ENCODE peak calls at places on chromosomes 2 and 18, in seven cellular contexts. One of them, this sample, is unnamed. For H3K36me3, the result is how much of the 10 kb centered on the place peaks cover.

GRCh38 chr2:50635824-50636223 is 396.1 kb downstream of the NRXN1 start:
- DNase-seq in adrenal gland: no peak
- DNase-seq in pancreas: no peak
- DNase-seq in heart right ventricle: no peak
- DNase-seq in lung: no peak
- DNase-seq in mucosa of descending colon: no peak
- DNase-seq in brain microvascular endothelial cell: no peak
- DNase-seq in this sample: no peak

GRCh38 chr2:98869272-98869641 is 66.8 kb downstream of the CRACDL start:
- DNase-seq in heart right ventricle: no peak
- DNase-seq in pancreas: peak
- DNase-seq in mucosa of descending colon: peak
- DNase-seq in lung: peak
- DNase-seq in brain microvascular endothelial cell: no peak
- DNase-seq in adrenal gland: no peak
- DNase-seq in this sample: no peak

GRCh38 chr2:23454501-23455120 is 69.6 kb downstream of the KLHL29 start:
- DNase-seq in adrenal gland: peak
- DNase-seq in lung: no peak
- DNase-seq in heart right ventricle: no peak
- DNase-seq in mucosa of descending colon: no peak
- DNase-seq in brain microvascular endothelial cell: no peak
- DNase-seq in pancreas: no peak
- DNase-seq in this sample: no peak

GRCh38 chr18:55083461-55083860 is 124.2 kb upstream of the CCDC68 start:
- DNase-seq in pancreas: no peak
- DNase-seq in lung: no peak
- DNase-seq in heart right ventricle: no peak
- DNase-seq in adrenal gland: no peak
- DNase-seq in brain microvascular endothelial cell: peak
- DNase-seq in mucosa of descending colon: no peak
- DNase-seq in this sample: no peak

GRCh38 chr2:232928564-232929302 is 58.7 kb downstream of the SNORC start:
- DNase-seq in heart right ventricle: no peak
- DNase-seq in pancreas: peak
- DNase-seq in lung: no peak
- DNase-seq in mucosa of descending colon: no peak
- DNase-seq in brain microvascular endothelial cell: no peak
- DNase-seq in adrenal gland: no peak
- DNase-seq in this sample: no peak

GRCh38 chr2:169036717-169037450 is 5.8 kb upstream of the ABCB11 start:
- DNase-seq in lung: no peak
- DNase-seq in mucosa of descending colon: no peak
- DNase-seq in pancreas: no peak
- DNase-seq in brain microvascular endothelial cell: no peak
- DNase-seq in heart right ventricle: no peak
- DNase-seq in adrenal gland: no peak
- DNase-seq in this sample: no peak

GRCh38 chr2:165369131-165369935 is 100.2 kb upstream of the CSRNP3 start:
- DNase-seq in adrenal gland: no peak
- DNase-seq in brain microvascular endothelial cell: no peak
- DNase-seq in mucosa of descending colon: no peak
- DNase-seq in pancreas: no peak
- DNase-seq in lung: no peak
- DNase-seq in heart right ventricle: no peak
- DNase-seq in this sample: no peak

GRCh38 chr2:26162963-26163362 is 9.9 kb upstream of the GAREM2 start:
- DNase-seq in mucosa of descending colon: no peak
- DNase-seq in pancreas: no peak
- DNase-seq in lung: no peak
- DNase-seq in heart right ventricle: no peak
- DNase-seq in adrenal gland: no peak
- DNase-seq in brain microvascular endothelial cell: no peak
- DNase-seq in this sample: no peak

GRCh38 chr2:22944141-22944540 is 440.8 kb upstream of the KLHL29 start:
- DNase-seq in mucosa of descending colon: no peak
- DNase-seq in pancreas: no peak
- DNase-seq in heart right ventricle: peak
- DNase-seq in adrenal gland: no peak
- DNase-seq in lung: no peak
- DNase-seq in brain microvascular endothelial cell: no peak
- DNase-seq in this sample: no peak

GRCh38 chr2:157443795-157444642 is at the start of gene CYTIP:
- DNase-seq in adrenal gland: peak
- DNase-seq in heart right ventricle: no peak
- DNase-seq in brain microvascular endothelial cell: no peak
- DNase-seq in pancreas: no peak
- DNase-seq in lung: peak
- DNase-seq in mucosa of descending colon: no peak
- DNase-seq in this sample: peak

GRCh38 chr2:224723606-224724217 is 7.5 kb upstream of the CCDC195 start:
- DNase-seq in pancreas: no peak
- DNase-seq in mucosa of descending colon: no peak
- DNase-seq in heart right ventricle: no peak
- DNase-seq in lung: no peak
- DNase-seq in adrenal gland: no peak
- DNase-seq in brain microvascular endothelial cell: peak
- DNase-seq in this sample: no peak

GRCh38 chr18:70384181-70384790 is 95.4 kb downstream of the SOCS6 start:
- DNase-seq in pancreas: no peak
- DNase-seq in heart right ventricle: no peak
- DNase-seq in lung: no peak
- DNase-seq in brain microvascular endothelial cell: peak
- DNase-seq in mucosa of descending colon: no peak
- DNase-seq in adrenal gland: no peak
- DNase-seq in this sample: no peak

GRCh38 chr2:1618191-1618961 is 125.9 kb downstream of the PXDN start:
- DNase-seq in pancreas: no peak
- DNase-seq in lung: no peak
- DNase-seq in mucosa of descending colon: no peak
- DNase-seq in adrenal gland: no peak
- DNase-seq in brain microvascular endothelial cell: no peak
- DNase-seq in heart right ventricle: no peak
- DNase-seq in this sample: no peak

GRCh38 chr2:85017436-85018048 is 46.6 kb downstream of the KCMF1 start:
- DNase-seq in pancreas: no peak
- DNase-seq in lung: no peak
- DNase-seq in heart right ventricle: no peak
- DNase-seq in adrenal gland: no peak
- DNase-seq in brain microvascular endothelial cell: no peak
- DNase-seq in mucosa of descending colon: no peak
- DNase-seq in this sample: no peak

GRCh38 chr2:212177724-212178123 is 360.9 kb downstream of the ERBB4 start:
- DNase-seq in mucosa of descending colon: no peak
- DNase-seq in adrenal gland: no peak
- DNase-seq in heart right ventricle: no peak
- DNase-seq in pancreas: no peak
- DNase-seq in brain microvascular endothelial cell: peak
- DNase-seq in lung: no peak
- DNase-seq in this sample: no peak
- TF ChIP-seq CTCF in mucosa of descending colon: no peak
- TF ChIP-seq CTCF in adrenal gland: no peak
- TF ChIP-seq CTCF in heart right ventricle: no peak
- TF ChIP-seq CTCF in pancreas: no peak
- TF ChIP-seq CTCF in brain microvascular endothelial cell: peak
- TF ChIP-seq CTCF in lung: no peak
- TF ChIP-seq CTCF in this sample: peak

GRCh38 chr2:102149644-102150455 is 7.3 kb downstream of the IL1R1 start:
- DNase-seq in mucosa of descending colon: no peak
- DNase-seq in brain microvascular endothelial cell: no peak
- DNase-seq in heart right ventricle: no peak
- DNase-seq in pancreas: no peak
- DNase-seq in adrenal gland: no peak
- DNase-seq in lung: no peak
- DNase-seq in this sample: no peak
- H3K4me3 ChIP-seq in mucosa of descending colon: no peak
- H3K4me3 ChIP-seq in brain microvascular endothelial cell: no peak
- H3K4me3 ChIP-seq in heart right ventricle: no peak
- H3K4me3 ChIP-seq in pancreas: no peak
- H3K4me3 ChIP-seq in adrenal gland: no peak
- H3K4me3 ChIP-seq in lung: no peak
- H3K4me3 ChIP-seq in this sample: no peak

DNA sequence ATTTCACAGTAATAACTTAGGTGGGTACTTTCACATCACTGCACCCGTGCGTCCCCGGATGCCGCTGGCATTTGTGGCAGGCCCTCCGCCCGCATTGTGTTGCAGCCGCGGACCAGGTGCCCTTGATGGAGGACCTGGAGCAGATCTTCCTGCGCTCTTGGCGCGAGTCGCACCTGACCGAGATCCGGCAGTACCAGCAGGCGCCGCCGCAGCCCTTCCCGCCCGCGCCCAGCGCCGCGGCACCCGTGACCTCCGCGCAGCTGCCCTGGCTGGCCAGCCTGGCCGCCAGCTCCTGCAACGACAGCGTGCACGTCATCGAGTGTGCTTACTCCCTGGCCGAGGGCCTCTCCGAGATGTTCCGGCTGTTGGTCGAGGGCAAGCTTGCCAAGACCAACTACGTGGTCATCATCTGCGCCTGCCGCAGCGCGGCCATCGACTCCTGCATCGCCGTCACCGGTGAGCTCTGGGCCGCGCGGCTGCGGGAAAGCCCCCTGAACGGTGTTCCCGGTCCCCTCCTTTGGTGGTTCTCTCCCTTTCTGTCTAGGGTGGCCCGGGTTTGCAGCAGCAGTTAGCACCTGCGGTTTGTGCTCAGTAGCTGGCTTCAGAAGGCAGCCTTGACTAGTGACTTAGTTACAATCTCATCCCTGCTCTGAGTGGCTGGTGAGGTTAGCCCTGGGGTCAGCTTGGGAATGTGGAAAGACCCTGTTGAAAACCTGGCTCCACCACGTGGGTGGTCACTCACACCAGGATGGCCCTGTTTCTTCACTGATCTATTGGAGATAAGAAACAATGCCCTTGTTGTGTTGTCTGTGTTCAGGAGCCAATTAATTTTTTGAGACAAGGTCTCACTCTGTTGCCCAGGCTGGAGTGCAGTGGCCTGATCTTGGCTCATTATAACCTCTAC is 59.1 kb downstream of the GREB1 start:
- DNase-seq in heart right ventricle: no peak
- DNase-seq in adrenal gland: no peak
- DNase-seq in pancreas: no peak
- DNase-seq in lung: no peak
- DNase-seq in brain microvascular endothelial cell: no peak
- DNase-seq in mucosa of descending colon: no peak
- DNase-seq in this sample: no peak
- H3K36me3 ChIP-seq in heart right ventricle: under half
- H3K36me3 ChIP-seq in adrenal gland: under half
- H3K36me3 ChIP-seq in pancreas: under half
- H3K36me3 ChIP-seq in lung: under half
- H3K36me3 ChIP-seq in brain microvascular endothelial cell: under half
- H3K36me3 ChIP-seq in mucosa of descending colon: under half
- H3K36me3 ChIP-seq in this sample: under half

GRCh38 chr2:173965372-173966025 is at the start of gene SP3:
- DNase-seq in pancreas: peak
- DNase-seq in mucosa of descending colon: peak
- DNase-seq in heart right ventricle: peak
- DNase-seq in lung: peak
- DNase-seq in adrenal gland: peak
- DNase-seq in brain microvascular endothelial cell: peak
- DNase-seq in this sample: peak
- TF ChIP-seq CTCF in pancreas: no peak
- TF ChIP-seq CTCF in mucosa of descending colon: no peak
- TF ChIP-seq CTCF in heart right ventricle: no peak
- TF ChIP-seq CTCF in lung: no peak
- TF ChIP-seq CTCF in adrenal gland: no peak
- TF ChIP-seq CTCF in brain microvascular endothelial cell: no peak
- TF ChIP-seq CTCF in this sample: no peak

GRCh38 chr2:42168459-42169099 is 574 bp upstream of the EML4 start:
- DNase-seq in mucosa of descending colon: no peak
- DNase-seq in heart right ventricle: no peak
- DNase-seq in brain microvascular endothelial cell: no peak
- DNase-seq in pancreas: no peak
- DNase-seq in adrenal gland: no peak
- DNase-seq in lung: no peak
- DNase-seq in this sample: no peak
- H3K4me3 ChIP-seq in mucosa of descending colon: no peak
- H3K4me3 ChIP-seq in heart right ventricle: peak
- H3K4me3 ChIP-seq in brain microvascular endothelial cell: peak
- H3K4me3 ChIP-seq in pancreas: peak
- H3K4me3 ChIP-seq in adrenal gland: no peak
- H3K4me3 ChIP-seq in lung: no peak
- H3K4me3 ChIP-seq in this sample: peak

GRCh38 chr2:239078128-239078924 is 230.4 kb downstream of the TWIST2 start:
- DNase-seq in heart right ventricle: no peak
- DNase-seq in lung: no peak
- DNase-seq in pancreas: no peak
- DNase-seq in adrenal gland: no peak
- DNase-seq in mucosa of descending colon: no peak
- DNase-seq in brain microvascular endothelial cell: no peak
- DNase-seq in this sample: no peak
- H3K36me3 ChIP-seq in heart right ventricle: under half
- H3K36me3 ChIP-seq in lung: half or more
- H3K36me3 ChIP-seq in pancreas: under half
- H3K36me3 ChIP-seq in adrenal gland: under half
- H3K36me3 ChIP-seq in mucosa of descending colon: under half
- H3K36me3 ChIP-seq in brain microvascular endothelial cell: under half
- H3K36me3 ChIP-seq in this sample: under half

GRCh38 chr2:191945623-191946022 is 98.7 kb upstream of the CAVIN2 start:
- DNase-seq in heart right ventricle: no peak
- DNase-seq in brain microvascular endothelial cell: no peak
- DNase-seq in lung: no peak
- DNase-seq in mucosa of descending colon: no peak
- DNase-seq in adrenal gland: no peak
- DNase-seq in pancreas: no peak
- DNase-seq in this sample: no peak
- TF ChIP-seq CTCF in heart right ventricle: no peak
- TF ChIP-seq CTCF in brain microvascular endothelial cell: no peak
- TF ChIP-seq CTCF in lung: no peak
- TF ChIP-seq CTCF in mucosa of descending colon: no peak
- TF ChIP-seq CTCF in adrenal gland: no peak
- TF ChIP-seq CTCF in pancreas: no peak
- TF ChIP-seq CTCF in this sample: no peak

GRCh38 chr18:52337286-52337685 is 2.7 kb upstream of the DCC start:
- DNase-seq in lung: no peak
- DNase-seq in mucosa of descending colon: no peak
- DNase-seq in pancreas: no peak
- DNase-seq in heart right ventricle: no peak
- DNase-seq in adrenal gland: no peak
- DNase-seq in brain microvascular endothelial cell: peak
- DNase-seq in this sample: no peak

GRCh38 chr18:52341617-52342381 is 1.8 kb downstream of the DCC start:
- DNase-seq in pancreas: peak
- DNase-seq in lung: no peak
- DNase-seq in brain microvascular endothelial cell: no peak
- DNase-seq in heart right ventricle: no peak
- DNase-seq in adrenal gland: no peak
- DNase-seq in mucosa of descending colon: peak
- DNase-seq in this sample: peak

GRCh38 chr18:52343138-52343537 is 3.1 kb downstream of the DCC start:
- DNase-seq in heart right ventricle: no peak
- DNase-seq in adrenal gland: no peak
- DNase-seq in mucosa of descending colon: no peak
- DNase-seq in brain microvascular endothelial cell: no peak
- DNase-seq in pancreas: no peak
- DNase-seq in lung: no peak
- DNase-seq in this sample: no peak

GRCh38 chr18:52340466-52341378 is 725 bp downstream of the DCC start:
- DNase-seq in lung: no peak
- DNase-seq in heart right ventricle: no peak
- DNase-seq in adrenal gland: no peak
- DNase-seq in pancreas: peak
- DNase-seq in mucosa of descending colon: no peak
- DNase-seq in brain microvascular endothelial cell: no peak
- DNase-seq in this sample: no peak

GRCh38 chr18:52339891-52340371 is at the start of gene DCC:
- DNase-seq in brain microvascular endothelial cell: peak
- DNase-seq in adrenal gland: peak
- DNase-seq in pancreas: peak
- DNase-seq in heart right ventricle: peak
- DNase-seq in mucosa of descending colon: no peak
- DNase-seq in lung: peak
- DNase-seq in this sample: peak
- H3K4me3 ChIP-seq in brain microvascular endothelial cell: peak
- H3K4me3 ChIP-seq in adrenal gland: no peak
- H3K4me3 ChIP-seq in pancreas: peak
- H3K4me3 ChIP-seq in heart right ventricle: peak
- H3K4me3 ChIP-seq in mucosa of descending colon: no peak
- H3K4me3 ChIP-seq in lung: no peak
- H3K4me3 ChIP-seq in this sample: no peak

This sample was measured in GM06990.